ENCODE peak calls at places on chromosome 11, in ten cellular contexts. A is activated naive CD4-positive, alpha-beta T cell treated with anti-CD3 and anti-CD28 coated beads, Interleukin-2, amount 50 U/mL, for 72 hours; T is cardiac fibroblast; F is EL; D is brain pericyte; N is AG09309; Z is CD4-positive, alpha-beta T cell; Y is LHCN-M2; I is RWPE1; J is gastrocnemius medialis. G is an unnamed sample.

GRCh38 chr11:16326679-16327297 is 29.6 kb downstream of the SOX6 start:
- DNase-seq in A (no peak), T (peak), F (peak), D (no peak), N (no peak), Z (no peak), Y (no peak), I (no peak), J (no peak), G (no peak)

GRCh38 chr11:45723421-45723820 is 58.0 kb upstream of the CHST1 start:
- DNase-seq in A (no peak), T (no peak), F (no peak), D (no peak), N (no peak), Z (no peak), Y (no peak), I (no peak), J (no peak), G (no peak)

GRCh38 chr11:2549876-2550605 is 105.2 kb downstream of the KCNQ1 start:
- DNase-seq in A (no peak), T (no peak), F (no peak), D (no peak), N (no peak), Z (no peak), Y (no peak), I (no peak), J (no peak), G (no peak)

GRCh38 chr11:110198031-110198729 is 98.2 kb downstream of the RDX start:
- DNase-seq in A (no peak), T (peak), F (peak), D (no peak), N (no peak), Z (no peak), Y (peak), I (no peak), J (no peak), G (no peak)

GRCh38 chr11:129740125-129740719 is 75.4 kb upstream of the TMEM45B start:
- DNase-seq in A (no peak), T (no peak), F (no peak), D (no peak), N (no peak), Z (no peak), Y (no peak), I (no peak), J (no peak), G (no peak)

GRCh38 chr11:55726715-55727324 is 46.4 kb upstream of the OR5D13 start:
- DNase-seq in A (no peak), T (no peak), F (no peak), D (no peak), N (no peak), Z (no peak), Y (no peak), I (no peak), J (no peak), G (no peak)

GRCh38 chr11:122717264-122717867 is 61.8 kb downstream of the UBASH3B start:
- DNase-seq in A (no peak), T (no peak), F (no peak), D (no peak), N (no peak), Z (no peak), Y (no peak), I (no peak), J (no peak), G (no peak)

GRCh38 chr11:46520971-46521745 is 72.7 kb downstream of the AMBRA1 start:
- DNase-seq in A (no peak), T (peak), F (peak), D (no peak), N (no peak), Z (no peak), Y (peak), I (peak), J (no peak), G (no peak)

GRCh38 chr11:69297926-69298777 is 4.2 kb downstream of the MYEOV start:
- DNase-seq in A (no peak), T (peak), F (peak), D (no peak), N (no peak), Z (peak), Y (peak), I (peak), J (peak), G (peak)

GRCh38 chr11:34185926-34186841 is 80.8 kb downstream of the NAT10 start:
- DNase-seq in A (no peak), T (no peak), F (no peak), D (no peak), N (no peak), Z (no peak), Y (no peak), I (no peak), J (no peak), G (no peak)

GRCh38 chr11:125117429-125117828 is 6.0 kb upstream of the TMEM218 start:
- DNase-seq in A (no peak), T (no peak), F (no peak), D (no peak), N (no peak), Z (no peak), Y (no peak), I (no peak), J (no peak), G (no peak)

GRCh38 chr11:121421149-121421906 is 30.8 kb upstream of the SORL1 start:
- DNase-seq in A (no peak), T (no peak), F (no peak), D (no peak), N (no peak), Z (no peak), Y (no peak), I (peak), J (no peak), G (no peak)

GRCh38 chr11:47131136-47131535 is 45.5 kb downstream of the ARFGAP2 start:
- DNase-seq in A (no peak), T (no peak), F (no peak), D (no peak), N (no peak), Z (no peak), Y (no peak), I (no peak), J (no peak), G (no peak)

GRCh38 chr11:78110830-78111229 is 28.6 kb downstream of the ALG8 start:
- DNase-seq in A (no peak), T (peak), F (peak), D (no peak), N (no peak), Z (no peak), Y (no peak), I (no peak), J (no peak), G (no peak)

GRCh38 chr11:78838417-78838816 is 263.8 kb upstream of the NARS2 start:
- DNase-seq in A (no peak), T (no peak), F (no peak), D (no peak), N (no peak), Z (no peak), Y (no peak), I (peak), J (no peak), G (no peak)

GRCh38 chr11:123526027-123526805 is 96.1 kb downstream of the GRAMD1B start:
- DNase-seq in A (no peak), T (no peak), F (no peak), D (no peak), N (no peak), Z (no peak), Y (no peak), I (no peak), J (no peak), G (no peak)

GRCh38 chr11:133906241-133906640 is 50.5 kb downstream of the IGSF9B start:
- DNase-seq in A (peak), T (no peak), F (no peak), D (no peak), N (no peak), Z (no peak), Y (no peak), I (no peak), J (no peak), G (no peak)

GRCh38 chr11:2699185-2699530 is 636 bp downstream of the KCNQ1OT1 start:
- DNase-seq in A (peak), T (peak), F (peak), D (no peak), N (no peak), Z (no peak), Y (peak), I (no peak), J (no peak), G (no peak)

GRCh38 chr11:72191961-72192381 is at the start of gene FOLR1:
- DNase-seq in A (no peak), T (no peak), F (peak), D (no peak), N (no peak), Z (no peak), Y (peak), I (no peak), J (no peak), G (no peak)

GRCh38 chr11:46272816-46273427 is 4.5 kb upstream of the CREB3L1 start:
- DNase-seq in A (no peak), T (peak), F (peak), D (no peak), N (no peak), Z (no peak), Y (peak), I (peak), J (no peak), G (peak)

GRCh38 chr11:35622070-35622469 is 3.8 kb downstream of the FJX1 start:
- DNase-seq in A (no peak), T (peak), F (peak), D (no peak), N (peak), Z (no peak), Y (peak), I (peak), J (no peak), G (no peak)

GRCh38 chr11:41720761-41721160 is 261.3 kb upstream of the LRRC4C start:
- DNase-seq in A (no peak), T (no peak), F (no peak), D (no peak), N (no peak), Z (no peak), Y (no peak), I (no peak), J (no peak), G (no peak)

GRCh38 chr11:409008-409599 is 5.7 kb downstream of the SIGIRR start:
- DNase-seq in A (peak), T (no peak), F (no peak), D (no peak), N (no peak), Z (no peak), Y (no peak), I (no peak), J (no peak), G (no peak)

GRCh38 chr11:35334385-35335090 is 84.8 kb downstream of the SLC1A2 start:
- DNase-seq in A (no peak), T (peak), F (no peak), D (no peak), N (no peak), Z (no peak), Y (peak), I (no peak), J (no peak), G (no peak)

GRCh38 chr11:35814720-35815305 is 129.0 kb upstream of the LDLRAD3 start:
- DNase-seq in A (no peak), T (peak), F (no peak), D (no peak), N (no peak), Z (no peak), Y (no peak), I (no peak), J (no peak), G (no peak)

GRCh38 chr11:87529486-87529885 is 491.8 kb downstream of the TMEM135 start:
- DNase-seq in A (no peak), T (peak), F (peak), D (no peak), N (no peak), Z (no peak), Y (no peak), I (no peak), J (no peak), G (peak)

GRCh38 chr11:133815636-133816035 is 29.7 kb downstream of the SPATA19 start:
- DNase-seq in A (no peak), T (no peak), F (no peak), D (no peak), N (no peak), Z (no peak), Y (no peak), I (no peak), J (no peak), G (no peak)

GRCh38 chr11:120546312-120547205 is 35.0 kb downstream of the GRIK4 start:
- DNase-seq in A (no peak), T (peak), F (peak), D (no peak), N (peak), Z (no peak), Y (peak), I (peak), J (no peak), G (peak)

GRCh38 chr11:131511794-131512193 is 141.4 kb downstream of the NTM start:
- DNase-seq in A (no peak), T (no peak), F (no peak), D (no peak), N (no peak), Z (no peak), Y (no peak), I (no peak), J (no peak), G (no peak)